ENCODE peak calls at places on chromosomes 4 and X, in six cellular contexts. Y is CD4-positive, alpha-beta memory T cell; I is adipocyte; O is left ventricle myocardium inferior; R is mucosa of descending colon; U is PC-3. S is an unnamed sample. For H3K4me1, the result is how much of the 10 kb centered on the place peaks cover.

GRCh38 chrX:37783284-37783683 is 3.4 kb downstream of the CYBB start:
- DNase-seq in Y (no peak), I (no peak), O (no peak), R (no peak), U (no peak), S (no peak)

GRCh38 chr4:38149472-38149871 is 189.3 kb downstream of the PTTG2 start:
- DNase-seq in Y (no peak), I (no peak), O (no peak), R (no peak), U (no peak), S (no peak)

GRCh38 chr4:31107362-31107761 is 387.2 kb downstream of the PCDH7 start:
- DNase-seq in Y (no peak), I (no peak), O (no peak), R (no peak), U (no peak), S (no peak)

GRCh38 chrX:134633832-134634231 is 24.4 kb downstream of the PLAC1 start:
- DNase-seq in Y (no peak), I (no peak), O (no peak), R (no peak), U (no peak), S (no peak)

GRCh38 chr4:168831919-168832745 is 177.9 kb downstream of the CBR4 start:
- DNase-seq in Y (peak), I (peak), O (peak), R (peak), U (peak), S (peak)

GRCh38 chr4:76339364-76339763 is 32.8 kb downstream of the STBD1 start:
- DNase-seq in Y (no peak), I (peak), O (no peak), R (no peak), U (no peak), S (no peak)

GRCh38 chrX:41946973-41947612 is 23.7 kb upstream of the CASK start:
- DNase-seq in Y (no peak), I (no peak), O (no peak), R (no peak), U (peak), S (no peak)

GRCh38 chr4:8071741-8072140 is 86.9 kb downstream of the ABLIM2 start:
- DNase-seq in Y (no peak), I (no peak), O (no peak), R (no peak), U (no peak), S (no peak)

GRCh38 chr4:573122-573892 is 2.8 kb downstream of the TMEM271 start:
- DNase-seq in Y (no peak), I (no peak), O (no peak), R (no peak), U (no peak), S (no peak)

GRCh38 chr4:153465145-153465544 is 1.0 kb upstream of the TMEM131L start:
- DNase-seq in Y (no peak), I (no peak), O (no peak), R (no peak), U (no peak), S (no peak)

GRCh38 chr4:87896020-87896621 is 63.4 kb downstream of the MEPE start:
- DNase-seq in Y (no peak), I (peak), O (no peak), R (no peak), U (peak), S (no peak)

GRCh38 chr4:84578540-84579409 is 4.2 kb upstream of the CDS1 start:
- DNase-seq in Y (peak), I (peak), O (no peak), R (peak), U (peak), S (no peak)

GRCh38 chrX:149937881-149938426 is 337 bp downstream of the EOLA2 start:
- DNase-seq in Y (no peak), I (peak), O (peak), R (no peak), U (no peak), S (peak)

GRCh38 chrX:110167952-110168451 is 149.9 kb downstream of the AMMECR1 start:
- DNase-seq in Y (peak), I (peak), O (no peak), R (peak), U (peak), S (no peak)

GRCh38 chrX:19829817-19830216 is 57.6 kb downstream of the SH3KBP1 start:
- DNase-seq in Y (no peak), I (no peak), O (no peak), R (no peak), U (no peak), S (no peak)

GRCh38 chrX:155956649-155957048 is 40.8 kb upstream of the IL9R start:
- DNase-seq in Y (no peak), I (no peak), O (no peak), R (peak), U (no peak), S (no peak)

GRCh38 chr4:189511581-189511980 is 429.1 kb upstream of the FRG1 start:
- DNase-seq in Y (no peak), I (no peak), O (no peak), R (no peak), U (no peak), S (no peak)

GRCh38 chrX:131675596-131676194 is 131.8 kb downstream of the OR13H1 start:
- DNase-seq in Y (no peak), I (peak), O (no peak), R (no peak), U (peak), S (no peak)

GRCh38 chrX:101108293-101108692 is 10.3 kb downstream of the CENPI start:
- DNase-seq in Y (no peak), I (peak), O (no peak), R (no peak), U (no peak), S (no peak)

GRCh38 chr4:19486400-19486799 is 765.3 kb upstream of the SLIT2 start:
- DNase-seq in Y (no peak), I (no peak), O (no peak), R (no peak), U (peak), S (no peak)

GRCh38 chr4:6324461-6324998 is 54.9 kb downstream of the WFS1 start:
- DNase-seq in Y (no peak), I (no peak), O (no peak), R (no peak), U (no peak), S (no peak)

GRCh38 chr4:53923921-53924320 is 140.5 kb downstream of the CHIC2 start:
- DNase-seq in Y (no peak), I (no peak), O (no peak), R (no peak), U (peak), S (no peak)
- H3K4me1 ChIP-seq in Y (under half), I (under half), O (under half), R (under half), U (under half), S (under half)

GRCh38 chr4:102825261-102826071 is 1.9 kb downstream of the UBE2D3 start:
- DNase-seq in Y (peak), I (peak), O (no peak), R (peak), U (peak), S (no peak)
- H3K4me1 ChIP-seq in Y (half or more), I (under half), O (half or more), R (under half), U (under half), S (under half)

GRCh38 chrX:12867746-12868145 is 874 bp downstream of the TLR7 start:
- DNase-seq in Y (no peak), I (no peak), O (no peak), R (no peak), U (no peak), S (no peak)
- H3K4me1 ChIP-seq in Y (under half), I (under half), O (under half), R (under half), U (under half), S (under half)

GRCh38 chr4:69727412-69727811 is 33.0 kb downstream of the SULT1B1 start:
- DNase-seq in Y (no peak), I (no peak), O (no peak), R (no peak), U (no peak), S (no peak)

GRCh38 chr4:69730002-69730401 is 30.4 kb downstream of the SULT1B1 start:
- DNase-seq in Y (no peak), I (no peak), O (no peak), R (no peak), U (peak), S (no peak)

GRCh38 chr4:69731826-69732225 is 28.6 kb downstream of the SULT1B1 start:
- DNase-seq in Y (no peak), I (peak), O (no peak), R (no peak), U (no peak), S (no peak)

GRCh38 chr4:69727924-69728323 is 32.5 kb downstream of the SULT1B1 start:
- DNase-seq in Y (no peak), I (no peak), O (no peak), R (no peak), U (no peak), S (no peak)

GRCh38 chr4:69731261-69731660 is 29.2 kb downstream of the SULT1B1 start:
- DNase-seq in Y (no peak), I (peak), O (no peak), R (no peak), U (no peak), S (no peak)
- H3K4me1 ChIP-seq in Y (under half), I (under half), O (under half), R (under half), U (under half), S (under half)